ENCODE peak calls at places on chromosomes 16 and 17, in six cellular contexts. O is Peyer's patch; Y is endothelial cell; Q is type B pancreatic cell; S is dorsolateral prefrontal cortex; T is activated CD4-positive, CD25-positive, alpha-beta regulatory T cell. C is an unnamed sample.

GRCh38 chr17:81102352-81102751 is 63.0 kb upstream of the PVALEF start:
- DNase-seq in O (no peak), Y (no peak), Q (no peak), S (no peak), T (no peak), C (no peak)

GRCh38 chr16:71676236-71676635 is 48.3 kb downstream of the PHLPP2 start:
- DNase-seq in O (no peak), Y (no peak), Q (no peak), S (peak), T (no peak), C (no peak)

GRCh38 chr17:40106089-40106759 is 5.8 kb upstream of the NR1D1 start:
- DNase-seq in O (no peak), Y (no peak), Q (no peak), S (no peak), T (no peak), C (no peak)

GRCh38 chr16:29007865-29008593 is 23.2 kb downstream of the LAT start:
- DNase-seq in O (no peak), Y (no peak), Q (no peak), S (peak), T (peak), C (peak)

GRCh38 chr17:51097708-51098446 is 22.8 kb downstream of the SPAG9 start:
- DNase-seq in O (no peak), Y (no peak), Q (no peak), S (no peak), T (no peak), C (no peak)

GRCh38 chr16:49652441-49653175 is 203.3 kb downstream of the ZNF423 start:
- DNase-seq in O (no peak), Y (no peak), Q (no peak), S (peak), T (no peak), C (peak)

GRCh38 chr16:3035289-3035971 is 1.3 kb downstream of the BICDL2 start:
- DNase-seq in O (no peak), Y (no peak), Q (no peak), S (no peak), T (no peak), C (no peak)

GRCh38 chr17:79008666-79009387 is 737 bp downstream of the CANT1 start:
- DNase-seq in O (no peak), Y (no peak), Q (no peak), S (no peak), T (no peak), C (no peak)

GRCh38 chr17:77566566-77566965 is 391.9 kb upstream of the TNRC6C start:
- DNase-seq in O (no peak), Y (no peak), Q (no peak), S (no peak), T (no peak), C (no peak)

GRCh38 chr16:86490859-86491642 is 19.3 kb upstream of the FOXF1 start:
- DNase-seq in O (no peak), Y (no peak), Q (no peak), S (no peak), T (no peak), C (no peak)

GRCh38 chr16:85460983-85461813 is 151.9 kb upstream of the GSE1 start:
- DNase-seq in O (no peak), Y (no peak), Q (no peak), S (no peak), T (no peak), C (peak)

GRCh38 chr17:66930933-66931332 is 33.6 kb upstream of the CACNG4 start:
- DNase-seq in O (no peak), Y (no peak), Q (no peak), S (no peak), T (no peak), C (no peak)

GRCh38 chr17:7912927-7913524 is 3.1 kb downstream of the RNF227 start:
- DNase-seq in O (no peak), Y (peak), Q (no peak), S (no peak), T (no peak), C (peak)

GRCh38 chr17:78746263-78746948 is 35.7 kb downstream of the CYTH1 start:
- DNase-seq in O (no peak), Y (no peak), Q (no peak), S (no peak), T (no peak), C (no peak)

GRCh38 chr17:44863254-44863918 is 15.7 kb downstream of the HIGD1B start:
- DNase-seq in O (no peak), Y (no peak), Q (no peak), S (no peak), T (no peak), C (no peak)

GRCh38 chr17:62963296-62963695 is 2.7 kb upstream of the TANC2 start:
- DNase-seq in O (no peak), Y (no peak), Q (no peak), S (no peak), T (no peak), C (peak)

GRCh38 chr17:48738803-48739526 is 10.4 kb upstream of the HOXB13 start:
- DNase-seq in O (no peak), Y (no peak), Q (no peak), S (no peak), T (no peak), C (no peak)

GRCh38 chr17:8091033-8091687 is 3.6 kb upstream of the ALOX12B start:
- DNase-seq in O (no peak), Y (no peak), Q (no peak), S (no peak), T (no peak), C (no peak)

C was measured in astrocyte.